ENCODE peak calls at places on chromosomes 12 and 14, in seven cellular contexts. A, Z, L, J, X, Q and R are unnamed samples.

GRCh38 chr12:53478865-53479264 is 20.4 kb downstream of the MAP3K12 start:
- DNase-seq in A (no peak), Z (peak), L (no peak), J (no peak), X (no peak), Q (no peak), R (no peak)

GRCh38 chr12:98856897-98857540 is 211.9 kb downstream of the APAF1 start:
- DNase-seq in A (no peak), Z (no peak), L (no peak), J (no peak), X (no peak), Q (peak), R (no peak)

GRCh38 chr12:75631809-75632208 is 120.4 kb upstream of the KRR1 start:
- DNase-seq in A (no peak), Z (no peak), L (no peak), J (no peak), X (no peak), Q (no peak), R (no peak)

GRCh38 chr12:56546680-56547079 is 25.1 kb downstream of the RBMS2 start:
- DNase-seq in A (peak), Z (no peak), L (no peak), J (no peak), X (no peak), Q (no peak), R (no peak)

GRCh38 chr14:93970589-93970966 is 5.8 kb downstream of the ASB2 start:
- DNase-seq in A (peak), Z (no peak), L (no peak), J (no peak), X (peak), Q (no peak), R (no peak)

GRCh38 chr14:105517096-105517495 is 9.3 kb upstream of the TMEM121 start:
- DNase-seq in A (no peak), Z (no peak), L (no peak), J (no peak), X (no peak), Q (no peak), R (no peak)

GRCh38 chr14:101235042-101235871 is 326.0 kb upstream of the DIO3 start:
- DNase-seq in A (peak), Z (no peak), L (peak), J (no peak), X (no peak), Q (peak), R (no peak)

GRCh38 chr12:124466200-124467128 is 100.9 kb downstream of the NCOR2 start:
- DNase-seq in A (peak), Z (no peak), L (no peak), J (peak), X (peak), Q (peak), R (peak)

GRCh38 chr12:48336564-48336963 is 14.2 kb downstream of the ZNF641 start:
- DNase-seq in A (peak), Z (no peak), L (no peak), J (no peak), X (no peak), Q (peak), R (no peak)

GRCh38 chr14:101796479-101796878 is 35.0 kb downstream of the PPP2R5C start:
- DNase-seq in A (no peak), Z (no peak), L (no peak), J (no peak), X (no peak), Q (no peak), R (no peak)

GRCh38 chr14:104973215-104974145 is 4.7 kb downstream of the AHNAK2 start:
- DNase-seq in A (no peak), Z (peak), L (peak), J (peak), X (no peak), Q (peak), R (peak)

GRCh38 chr14:55739967-55740707 is 160.1 kb downstream of the KTN1 start:
- DNase-seq in A (no peak), Z (no peak), L (no peak), J (no peak), X (no peak), Q (no peak), R (no peak)

GRCh38 chr12:87953257-87953860 is 75.8 kb downstream of the C12orf50 start:
- DNase-seq in A (peak), Z (peak), L (no peak), J (no peak), X (no peak), Q (peak), R (peak)

GRCh38 chr12:98885778-98886177 is 240.7 kb downstream of the APAF1 start:
- DNase-seq in A (no peak), Z (no peak), L (no peak), J (no peak), X (no peak), Q (no peak), R (no peak)

GRCh38 chr14:105445290-105445689 is 25.7 kb downstream of the MTA1 start:
- DNase-seq in A (no peak), Z (no peak), L (no peak), J (no peak), X (no peak), Q (no peak), R (no peak)

GRCh38 chr14:24806061-24806678 is 172.2 kb upstream of the GZMB start:
- DNase-seq in A (peak), Z (peak), L (peak), J (no peak), X (no peak), Q (peak), R (peak)

GRCh38 chr14:101781240-101782061 is 19.9 kb downstream of the PPP2R5C start:
- DNase-seq in A (no peak), Z (no peak), L (no peak), J (no peak), X (no peak), Q (no peak), R (no peak)

GRCh38 chr14:57962293-57962996 is 96.6 kb upstream of the SLC35F4 start:
- DNase-seq in A (no peak), Z (no peak), L (no peak), J (no peak), X (no peak), Q (no peak), R (no peak)

GRCh38 chr14:23660290-23661226 is 24.4 kb downstream of the DHRS2 start:
- DNase-seq in A (no peak), Z (no peak), L (no peak), J (no peak), X (no peak), Q (no peak), R (no peak)

GRCh38 chr12:19323768-19324167 is 115.5 kb upstream of the AEBP2 start:
- DNase-seq in A (no peak), Z (no peak), L (no peak), J (no peak), X (no peak), Q (no peak), R (no peak)

GRCh38 chr14:50062438-50063039 is 53.8 kb downstream of the VCPKMT start:
- DNase-seq in A (peak), Z (no peak), L (no peak), J (no peak), X (peak), Q (peak), R (no peak)

GRCh38 chr12:67320614-67321305 is 51.6 kb downstream of the CAND1 start:
- DNase-seq in A (no peak), Z (no peak), L (no peak), J (no peak), X (no peak), Q (peak), R (no peak)

GRCh38 chr14:76810953-76811400 is 1.7 kb downstream of the ANGEL1 start:
- DNase-seq in A (peak), Z (peak), L (peak), J (no peak), X (no peak), Q (peak), R (no peak)

GRCh38 chr12:58069268-58069967 is 128.1 kb downstream of the ATP23 start:
- DNase-seq in A (peak), Z (peak), L (no peak), J (no peak), X (no peak), Q (peak), R (no peak)

GRCh38 chr14:78967111-78967809 is 797.1 kb downstream of the NRXN3 start:
- DNase-seq in A (no peak), Z (peak), L (no peak), J (peak), X (no peak), Q (peak), R (peak)

GRCh38 chr14:104168603-104169002 is 30.2 kb downstream of the KIF26A start:
- DNase-seq in A (no peak), Z (no peak), L (no peak), J (no peak), X (no peak), Q (no peak), R (no peak)

GRCh38 chr12:27333311-27334009 is 824 bp downstream of the BMAL2 start:
- DNase-seq in A (peak), Z (no peak), L (no peak), J (no peak), X (no peak), Q (peak), R (no peak)

GRCh38 chr12:113818833-113819232 is 147.3 kb downstream of the RBM19 start:
- DNase-seq in A (peak), Z (no peak), L (no peak), J (no peak), X (no peak), Q (peak), R (no peak)

GRCh38 chr12:47270782-47271664 is 191.3 kb upstream of the AMIGO2 start:
- DNase-seq in A (peak), Z (peak), L (no peak), J (peak), X (no peak), Q (peak), R (no peak)

GRCh38 chr14:28101992-28102391 is 664.6 kb upstream of the FOXG1 start:
- DNase-seq in A (no peak), Z (no peak), L (no peak), J (no peak), X (no peak), Q (no peak), R (no peak)

GRCh38 chr12:12733118-12733517 is 15.9 kb downstream of the CDKN1B start:
- DNase-seq in A (no peak), Z (no peak), L (no peak), J (no peak), X (no peak), Q (no peak), R (no peak)

GRCh38 chr12:3552726-3553045 is 61.7 kb downstream of the PRMT8 start:
- DNase-seq in A (no peak), Z (no peak), L (no peak), J (no peak), X (no peak), Q (no peak), R (no peak)

GRCh38 chr14:53615254-53615653 is 341.4 kb downstream of the BMP4 start:
- DNase-seq in A (no peak), Z (no peak), L (no peak), J (no peak), X (no peak), Q (no peak), R (no peak)

GRCh38 chr12:22380029-22380428 is 45.5 kb upstream of the ST8SIA1 start:
- DNase-seq in A (no peak), Z (no peak), L (no peak), J (no peak), X (no peak), Q (no peak), R (no peak)

GRCh38 chr14:96581902-96582640 is 79.9 kb downstream of the PAPOLA start:
- DNase-seq in A (no peak), Z (no peak), L (no peak), J (no peak), X (no peak), Q (no peak), R (no peak)